ENCODE peak calls at places on chromosomes 5 and 9, in eight cellular contexts. B is T-helper 17 cell; S is endodermal cell; H is activated CD4-positive, alpha-beta T cell treated with anti-CD3 and anti-CD28 coated beads for 24 hours; R is heart right ventricle; V is right atrium auricular region; U is NT2/D1; A is NCI-H1092. Y is an unnamed sample.

GRCh38 chr9:134731497-134732391 is 90.1 kb downstream of the COL5A1 start:
- DNase-seq in B (no peak), S (no peak), H (no peak), R (no peak), V (no peak), U (no peak), A (no peak), Y (no peak)

GRCh38 chr5:143635146-143635752 is 176.7 kb upstream of the HMHB1 start:
- DNase-seq in B (no peak), S (no peak), H (no peak), R (no peak), V (no peak), U (no peak), A (no peak), Y (peak)

GRCh38 chr9:12191630-12192029 is 501.6 kb upstream of the TYRP1 start:
- DNase-seq in B (no peak), S (no peak), H (no peak), R (no peak), V (no peak), U (no peak), A (no peak), Y (no peak)

GRCh38 chr5:168683247-168683926 is 104.2 kb upstream of the PANK3 start:
- DNase-seq in B (no peak), S (no peak), H (peak), R (no peak), V (no peak), U (no peak), A (no peak), Y (no peak)

GRCh38 chr5:98309785-98310566 is 463.5 kb upstream of the RGMB start:
- DNase-seq in B (no peak), S (peak), H (no peak), R (peak), V (no peak), U (peak), A (no peak), Y (peak)

GRCh38 chr5:123605822-123606221 is 93.8 kb downstream of the CSNK1G3 start:
- DNase-seq in B (no peak), S (no peak), H (no peak), R (no peak), V (no peak), U (no peak), A (no peak), Y (no peak)

GRCh38 chr9:80157128-80157527 is 585.4 kb downstream of the TLE4 start:
- DNase-seq in B (no peak), S (peak), H (no peak), R (no peak), V (no peak), U (no peak), A (no peak), Y (no peak)

GRCh38 chr9:124388275-124389048 is 26.8 kb downstream of the PSMB7 start:
- DNase-seq in B (no peak), S (no peak), H (no peak), R (no peak), V (no peak), U (no peak), A (no peak), Y (no peak)

GRCh38 chr5:406041-406440 is 36.9 kb upstream of the EXOC3 start:
- DNase-seq in B (no peak), S (no peak), H (no peak), R (no peak), V (no peak), U (no peak), A (no peak), Y (no peak)

GRCh38 chr5:55993013-55993412 is 1.8 kb downstream of the IL6ST start:
- DNase-seq in B (no peak), S (peak), H (no peak), R (no peak), V (no peak), U (no peak), A (no peak), Y (peak)

GRCh38 chr5:128413356-128413755 is 124.7 kb downstream of the FBN2 start:
- DNase-seq in B (no peak), S (no peak), H (no peak), R (no peak), V (no peak), U (no peak), A (no peak), Y (peak)

GRCh38 chr5:133925866-133926488 is 42.4 kb downstream of the C5orf15 start:
- DNase-seq in B (no peak), S (no peak), H (no peak), R (no peak), V (no peak), U (peak), A (no peak), Y (no peak)

Y was measured in amniotic epithelial cell.